ENCODE peak calls at places on chromosomes 16 and 17, in five cellular contexts. I is Kasumi-1; D is pulmonary artery endothelial cell; U is effector memory CD8-positive, alpha-beta T cell; M is activated effector memory CD4-positive, alpha-beta T cell treated with Interleukin-2 at 50 U/mL for 16 hours. C is an unnamed sample.

GRCh38 chr17:77479817-77480508 is 339.2 kb downstream of the SEC14L1 start:
- DNase-seq in I (no peak), D (no peak), U (no peak), M (no peak), C (peak; percentile 50)

GRCh38 chr17:38705803-38706624 is 941 bp downstream of the MLLT6 start:
- DNase-seq in I (no peak), D (no peak), U (no peak), M (peak; percentile 32), C (no peak)

GRCh38 chr17:78227455-78227916 is 3.9 kb upstream of the TMEM235 start:
- DNase-seq in I (no peak), D (no peak), U (no peak), M (no peak), C (no peak)

GRCh38 chr16:53053967-53054669 is 673 bp upstream of the CHD9 start:
- DNase-seq in I (peak; percentile 67), D (no peak), U (peak; percentile 9), M (no peak), C (no peak)

GRCh38 chr17:8725881-8726280 is 18.8 kb downstream of the CCDC42 start:
- DNase-seq in I (no peak), D (no peak), U (no peak), M (no peak), C (no peak)

GRCh38 chr17:9987779-9988585 is 82.9 kb upstream of the RCVRN start:
- DNase-seq in I (peak; percentile 23), D (no peak), U (peak; percentile 26), M (no peak), C (no peak)

GRCh38 chr17:44959821-44960523 is 8.1 kb downstream of the C1QL1 start:
- DNase-seq in I (no peak), D (no peak), U (no peak), M (no peak), C (no peak)

GRCh38 chr17:13888043-13888442 is 181.3 kb upstream of the COX10 start:
- DNase-seq in I (no peak), D (no peak), U (no peak), M (no peak), C (no peak)

GRCh38 chr17:31549121-31549524 is 157.6 kb downstream of the RAB11FIP4 start:
- DNase-seq in I (peak; percentile 32), D (no peak), U (no peak), M (no peak), C (no peak)

GRCh38 chr16:87235810-87236515 is 81.2 kb downstream of the C16orf95 start:
- DNase-seq in I (peak; percentile 53), D (no peak), U (no peak), M (no peak), C (no peak)

GRCh38 chr17:69466905-69467630 is 52.6 kb downstream of the MAP2K6 start:
- DNase-seq in I (no peak), D (peak; percentile 88), U (no peak), M (no peak), C (no peak)

GRCh38 chr17:143785-144281 is 6.5 kb downstream of the SCGB1C2 start:
- DNase-seq in I (peak; percentile 15), D (no peak), U (peak; percentile 83), M (peak; percentile 80), C (peak; percentile 16)

GRCh38 chr17:74776044-74776962 is at the start of gene NAT9:
- DNase-seq in I (peak; percentile 98), D (peak; percentile 78), U (peak; percentile 99), M (peak; percentile 99), C (peak; percentile 89)

GRCh38 chr17:55769625-55770000 is 18.8 kb downstream of the PCTP start:
- DNase-seq in I (no peak), D (no peak), U (no peak), M (no peak), C (no peak)